ENCODE peak calls at places on chromosomes 3 and 15, in four cellular contexts. O is WERI-Rb-1, N is heart left ventricle, A is body of pancreas. Q is an unnamed sample.

GRCh38 chr3:126903521-126903920 is 79.4 kb upstream of the PLXNA1 start:
- DNase-seq in O (no peak), N (no peak), A (no peak), Q (no peak)

GRCh38 chr15:78714890-78715289 is 73.9 kb upstream of the CHRNB4 start:
- DNase-seq in O (no peak), N (no peak), A (no peak), Q (no peak)

GRCh38 chr3:124246949-124247348 is 255.0 kb upstream of the ROPN1 start:
- DNase-seq in O (peak; percentile 49), N (no peak), A (peak; percentile 21), Q (no peak)

GRCh38 chr3:179450901-179451334 is 352 bp downstream of the GNB4 start:
- DNase-seq in O (no peak), N (no peak), A (no peak), Q (no peak)

GRCh38 chr3:173770011-173770410 is 372.5 kb downstream of the NLGN1 start:
- DNase-seq in O (no peak), N (no peak), A (no peak), Q (no peak)

GRCh38 chr3:71584216-71585061 is 911 bp upstream of the FOXP1 start:
- DNase-seq in O (no peak), N (peak; percentile 34), A (peak; percentile 49), Q (no peak)

GRCh38 chr3:100429187-100429586 is 27.8 kb downstream of the LNP1 start:
- DNase-seq in O (no peak), N (no peak), A (no peak), Q (no peak)

GRCh38 chr15:98121957-98122356 is 161.5 kb downstream of the ARRDC4 start:
- DNase-seq in O (no peak), N (no peak), A (no peak), Q (no peak)

GRCh38 chr3:67037615-67038014 is 39.5 kb downstream of the KBTBD8 start:
- DNase-seq in O (no peak), N (no peak), A (no peak), Q (no peak)

GRCh38 chr15:31483924-31484368 is 157.3 kb downstream of the KLF13 start:
- DNase-seq in O (no peak), N (no peak), A (no peak), Q (no peak)

GRCh38 chr15:81301815-81302399 is 22.0 kb downstream of the STARD5 start:
- DNase-seq in O (no peak), N (no peak), A (no peak), Q (no peak)

GRCh38 chr15:31327674-31328424 is 1.2 kb downstream of the KLF13 start:
- DNase-seq in O (peak; percentile 41), N (peak; percentile 53), A (peak; percentile 83), Q (no peak)

GRCh38 chr3:100891827-100892226 is 101.4 kb downstream of the ABI3BP start:
- DNase-seq in O (no peak), N (no peak), A (no peak), Q (no peak)

GRCh38 chr3:184687363-184688049 is 24.4 kb downstream of the MAGEF1 start:
- DNase-seq in O (no peak), N (peak; percentile 63), A (no peak), Q (no peak)

GRCh38 chr3:52763466-52763865 is 7.3 kb downstream of the NEK4 start:
- DNase-seq in O (no peak), N (no peak), A (no peak), Q (no peak)

GRCh38 chr3:109413049-109413448 is 75.7 kb upstream of the DPPA4 start:
- DNase-seq in O (no peak), N (no peak), A (no peak), Q (no peak)

GRCh38 chr3:188084751-188085595 is 69.0 kb upstream of the LPP start:
- DNase-seq in O (no peak), N (no peak), A (no peak), Q (no peak)

GRCh38 chr3:170096342-170096741 is 58.5 kb downstream of the GPR160 start:
- DNase-seq in O (no peak), N (no peak), A (no peak), Q (no peak)

GRCh38 chr3:128434524-128434923 is 32.2 kb downstream of the DNAJB8 start:
- DNase-seq in O (no peak), N (no peak), A (no peak), Q (no peak)

GRCh38 chr15:90697180-90697579 is 20.0 kb upstream of the BLM start:
- DNase-seq in O (no peak), N (no peak), A (no peak), Q (no peak)

GRCh38 chr15:46525984-46526725 is 891.3 kb downstream of the SQOR start:
- DNase-seq in O (no peak), N (no peak), A (no peak), Q (no peak)

GRCh38 chr3:4736284-4736861 is 242.9 kb upstream of the BHLHE40 start:
- DNase-seq in O (no peak), N (peak; percentile 49), A (peak; percentile 85), Q (no peak)

GRCh38 chr3:98359993-98360675 is 6.5 kb downstream of the OR5K4 start:
- DNase-seq in O (no peak), N (no peak), A (no peak), Q (no peak)

GRCh38 chr3:45178131-45179023 is 32.2 kb upstream of the CDCP1 start:
- DNase-seq in O (no peak), N (no peak), A (peak; percentile 59), Q (no peak)

DNA sequence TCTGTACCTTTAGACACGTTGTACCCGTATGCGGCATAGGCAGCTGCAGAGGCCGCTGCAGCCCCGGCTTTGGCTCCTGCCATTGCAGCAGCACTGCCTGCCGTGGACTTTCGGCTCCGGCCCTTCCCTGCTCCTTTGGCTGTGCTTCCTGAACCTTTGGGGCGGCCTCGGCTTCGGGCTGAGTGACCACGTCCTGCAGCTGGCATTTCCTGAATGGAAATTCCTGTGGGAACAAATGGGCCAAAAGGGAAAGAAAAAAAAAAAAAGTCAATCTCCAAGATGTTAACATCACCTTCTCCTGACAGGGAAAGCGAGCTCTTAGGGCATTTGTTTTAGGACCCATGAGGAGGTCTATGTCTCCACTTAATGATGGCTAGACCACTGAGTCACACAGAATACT is 29.6 kb downstream of the CHAC1 start:
- DNase-seq in O (no peak), N (peak; percentile 40), A (no peak), Q (peak; percentile 29)
- TF ChIP-seq CTCF in O (no peak), N (no peak), A (no peak), Q (no peak)

GRCh38 chr15:67033521-67033920 is 31.9 kb upstream of the SMAD3 start:
- DNase-seq in O (peak; percentile 25), N (peak; percentile 39), A (no peak), Q (no peak)
- H3K4me3 ChIP-seq in O (peak overlapping the region; percentile 47), N (peak overlapping the region; percentile 37), A (no peak overlapping the region), Q (peak overlapping the region; percentile 15)

DNA sequence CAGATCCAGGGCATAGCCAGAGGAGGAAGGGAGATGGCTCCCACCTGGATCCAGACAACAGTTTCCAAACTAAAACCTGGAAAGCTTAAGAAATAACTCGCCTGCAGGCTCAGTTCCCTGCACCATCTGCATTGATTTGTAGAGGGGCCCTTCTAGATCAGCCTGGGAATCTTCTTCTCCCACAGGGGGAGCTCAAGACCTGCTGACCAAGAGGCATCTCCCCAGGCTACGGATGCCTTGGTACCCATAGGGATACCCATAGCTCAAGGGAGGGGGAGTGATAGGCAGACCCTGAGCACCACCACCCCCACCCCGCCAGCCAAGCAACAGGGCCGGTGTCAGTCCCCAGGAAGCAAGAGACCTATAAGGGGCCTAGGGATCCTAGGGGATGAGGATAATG is 28.0 kb upstream of the DCLK3 start:
- DNase-seq in O (peak; percentile 79), N (no peak), A (no peak), Q (no peak)
- TF ChIP-seq CTCF in O (peak; percentile 78), N (peak; percentile 7), A (no peak), Q (peak; percentile 57)

GRCh38 chr15:23690015-23690414 is 2.9 kb upstream of the NDN start:
- DNase-seq in O (no peak), N (no peak), A (no peak), Q (no peak)

GRCh38 chr15:23686466-23687142 is 501 bp downstream of the NDN start:
- DNase-seq in O (peak; percentile 11), N (no peak), A (peak; percentile 7), Q (no peak)

GRCh38 chr15:23690450-23690852 is 3.3 kb upstream of the NDN start:
- DNase-seq in O (peak; percentile 73), N (peak; percentile 61), A (peak; percentile 74), Q (peak; percentile 12)

DNA sequence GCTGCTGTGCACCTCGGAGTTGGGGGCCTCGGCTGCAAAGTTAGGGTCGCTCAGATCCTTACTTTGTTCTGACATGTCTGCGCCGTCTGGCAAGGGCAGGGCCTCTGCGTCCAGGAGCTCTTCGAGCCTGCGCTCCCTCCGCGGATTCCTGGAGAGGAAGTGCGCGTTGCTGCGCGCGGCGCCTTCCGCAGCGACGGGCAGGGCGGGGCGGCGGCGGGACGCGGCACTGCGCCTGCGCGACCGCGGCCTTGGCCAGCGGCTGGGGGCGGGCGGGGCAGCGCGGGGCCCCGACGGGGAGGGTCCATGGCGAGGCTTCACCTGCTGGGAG is at the start of gene NDN:
- DNase-seq in O (peak; percentile 62), N (peak; percentile 47), A (peak; percentile 66), Q (no peak)
- H3K4me3 ChIP-seq in O (peak within 1 kb of the TSS; percentile 60), N (peak within 1 kb of the TSS; percentile 54), A (no peak within 1 kb of the TSS), Q (peak within 1 kb of the TSS; percentile 63)